ENCODE peak calls at places on chromosomes 13 and 19, in four cellular contexts. One of them, this sample, is unnamed.

GRCh38 chr13:49246850-49247721 is 639 bp upstream of the CDADC1 start:
- DNase-seq in cardiac muscle cell: no peak
- DNase-seq in tibial artery: no peak
- DNase-seq in left lung: no peak
- DNase-seq in this sample: no peak

GRCh38 chr19:14916848-14917247 is 24.4 kb upstream of the OR7C2 start:
- DNase-seq in cardiac muscle cell: no peak
- DNase-seq in tibial artery: no peak
- DNase-seq in left lung: no peak
- DNase-seq in this sample: no peak

GRCh38 chr19:20969498-20969897 is 46.4 kb downstream of the ZNF85 start:
- DNase-seq in cardiac muscle cell: no peak
- DNase-seq in tibial artery: no peak
- DNase-seq in left lung: no peak
- DNase-seq in this sample: no peak

GRCh38 chr13:113973218-113974164 is at the start of gene C13orf46:
- DNase-seq in cardiac muscle cell: no peak
- DNase-seq in tibial artery: peak; percentile 56
- DNase-seq in left lung: peak; percentile 28
- DNase-seq in this sample: no peak

GRCh38 chr13:110018009-110018408 is 231.6 kb upstream of the IRS2 start:
- DNase-seq in cardiac muscle cell: no peak
- DNase-seq in tibial artery: no peak
- DNase-seq in left lung: no peak
- DNase-seq in this sample: no peak

GRCh38 chr13:111114362-111115050 is 604 bp upstream of the ARHGEF7 start:
- DNase-seq in cardiac muscle cell: peak; percentile 54
- DNase-seq in tibial artery: peak; percentile 81
- DNase-seq in left lung: no peak
- DNase-seq in this sample: peak; percentile 37

GRCh38 chr13:106738279-106738678 is 170.3 kb upstream of the ARGLU1 start:
- DNase-seq in cardiac muscle cell: no peak
- DNase-seq in tibial artery: no peak
- DNase-seq in left lung: no peak
- DNase-seq in this sample: no peak

GRCh38 chr19:14383898-14384669 is 2.8 kb downstream of the ADGRE5 start:
- DNase-seq in cardiac muscle cell: no peak
- DNase-seq in tibial artery: peak; percentile 79
- DNase-seq in left lung: peak; percentile 76
- DNase-seq in this sample: no peak

GRCh38 chr13:46995874-46996273 is 99.0 kb upstream of the HTR2A start:
- DNase-seq in cardiac muscle cell: no peak
- DNase-seq in tibial artery: no peak
- DNase-seq in left lung: no peak
- DNase-seq in this sample: no peak

GRCh38 chr13:75691183-75691582 is 55.1 kb downstream of the LMO7 start:
- DNase-seq in cardiac muscle cell: no peak
- DNase-seq in tibial artery: no peak
- DNase-seq in left lung: no peak
- DNase-seq in this sample: no peak

GRCh38 chr13:29994911-29995601 is 144.6 kb upstream of the UBL3 start:
- DNase-seq in cardiac muscle cell: no peak
- DNase-seq in tibial artery: no peak
- DNase-seq in left lung: no peak
- DNase-seq in this sample: no peak

GRCh38 chr13:40194204-40194806 is 472.1 kb downstream of the FOXO1 start:
- DNase-seq in cardiac muscle cell: no peak
- DNase-seq in tibial artery: no peak
- DNase-seq in left lung: no peak
- DNase-seq in this sample: no peak

GRCh38 chr13:73835138-73835721 is 299.0 kb downstream of the KLF12 start:
- DNase-seq in cardiac muscle cell: peak; percentile 63
- DNase-seq in tibial artery: no peak
- DNase-seq in left lung: no peak
- DNase-seq in this sample: no peak

GRCh38 chr19:40776966-40777794 is 867 bp upstream of the RAB4B start:
- DNase-seq in cardiac muscle cell: peak; percentile 93
- DNase-seq in tibial artery: peak; percentile 94
- DNase-seq in left lung: peak; percentile 92
- DNase-seq in this sample: peak; percentile 79

GRCh38 chr13:102311901-102312300 is 89.9 kb downstream of the FGF14 start:
- DNase-seq in cardiac muscle cell: no peak
- DNase-seq in tibial artery: no peak
- DNase-seq in left lung: no peak
- DNase-seq in this sample: no peak

GRCh38 chr13:73335226-73335625 is 276.4 kb downstream of the KLF5 start:
- DNase-seq in cardiac muscle cell: no peak
- DNase-seq in tibial artery: no peak
- DNase-seq in left lung: no peak
- DNase-seq in this sample: no peak

GRCh38 chr19:6018786-6019185 is 40.8 kb upstream of the RANBP3 start:
- DNase-seq in cardiac muscle cell: peak; percentile 39
- DNase-seq in tibial artery: no peak
- DNase-seq in left lung: peak; percentile 27
- DNase-seq in this sample: no peak

GRCh38 chr13:70042193-70042592 is 65.4 kb upstream of the ATXN8OS start:
- DNase-seq in cardiac muscle cell: no peak
- DNase-seq in tibial artery: no peak
- DNase-seq in left lung: no peak
- DNase-seq in this sample: no peak

GRCh38 chr13:64810701-64811258 is 2419.4 kb downstream of the PCDH9 start:
- DNase-seq in cardiac muscle cell: no peak
- DNase-seq in tibial artery: no peak
- DNase-seq in left lung: no peak
- DNase-seq in this sample: no peak

GRCh38 chr13:98468352-98468751 is 108.6 kb downstream of the STK24 start:
- DNase-seq in cardiac muscle cell: peak; percentile 56
- DNase-seq in tibial artery: peak; percentile 59
- DNase-seq in left lung: no peak
- DNase-seq in this sample: no peak

GRCh38 chr13:45950343-45950995 is 98.9 kb upstream of the SIAH3 start:
- DNase-seq in cardiac muscle cell: no peak
- DNase-seq in tibial artery: no peak
- DNase-seq in left lung: no peak
- DNase-seq in this sample: no peak

GRCh38 chr13:102774210-102774560 is 599 bp upstream of the TEX30 start:
- DNase-seq in cardiac muscle cell: no peak
- DNase-seq in tibial artery: no peak
- DNase-seq in left lung: no peak
- DNase-seq in this sample: no peak

GRCh38 chr19:1451916-1452801 is 2.2 kb downstream of the APC2 start:
- DNase-seq in cardiac muscle cell: no peak
- DNase-seq in tibial artery: no peak
- DNase-seq in left lung: no peak
- DNase-seq in this sample: no peak

GRCh38 chr19:40588926-40589569 is 12.1 kb upstream of the LTBP4 start:
- DNase-seq in cardiac muscle cell: no peak
- DNase-seq in tibial artery: no peak
- DNase-seq in left lung: no peak
- DNase-seq in this sample: no peak

GRCh38 chr19:9586764-9587163 is 2.5 kb upstream of the ZNF121 start:
- DNase-seq in cardiac muscle cell: peak; percentile 75
- DNase-seq in tibial artery: no peak
- DNase-seq in left lung: peak; percentile 57
- DNase-seq in this sample: peak; percentile 41

GRCh38 chr19:36183455-36183741 is 31.1 kb downstream of the ZNF565 start:
- DNase-seq in cardiac muscle cell: peak; percentile 19
- DNase-seq in tibial artery: no peak
- DNase-seq in left lung: no peak
- DNase-seq in this sample: no peak

GRCh38 chr13:113663934-113664333 is 3.1 kb upstream of the GRK1 start:
- DNase-seq in cardiac muscle cell: no peak
- DNase-seq in tibial artery: peak; percentile 13
- DNase-seq in left lung: peak; percentile 9
- DNase-seq in this sample: no peak

GRCh38 chr13:110001622-110002275 is 215.4 kb upstream of the IRS2 start:
- DNase-seq in cardiac muscle cell: no peak
- DNase-seq in tibial artery: no peak
- DNase-seq in left lung: no peak
- DNase-seq in this sample: no peak

GRCh38 chr13:108448891-108449290 is 179.4 kb downstream of the TNFSF13B start:
- DNase-seq in cardiac muscle cell: no peak
- DNase-seq in tibial artery: no peak
- DNase-seq in left lung: no peak
- DNase-seq in this sample: no peak

DNA sequence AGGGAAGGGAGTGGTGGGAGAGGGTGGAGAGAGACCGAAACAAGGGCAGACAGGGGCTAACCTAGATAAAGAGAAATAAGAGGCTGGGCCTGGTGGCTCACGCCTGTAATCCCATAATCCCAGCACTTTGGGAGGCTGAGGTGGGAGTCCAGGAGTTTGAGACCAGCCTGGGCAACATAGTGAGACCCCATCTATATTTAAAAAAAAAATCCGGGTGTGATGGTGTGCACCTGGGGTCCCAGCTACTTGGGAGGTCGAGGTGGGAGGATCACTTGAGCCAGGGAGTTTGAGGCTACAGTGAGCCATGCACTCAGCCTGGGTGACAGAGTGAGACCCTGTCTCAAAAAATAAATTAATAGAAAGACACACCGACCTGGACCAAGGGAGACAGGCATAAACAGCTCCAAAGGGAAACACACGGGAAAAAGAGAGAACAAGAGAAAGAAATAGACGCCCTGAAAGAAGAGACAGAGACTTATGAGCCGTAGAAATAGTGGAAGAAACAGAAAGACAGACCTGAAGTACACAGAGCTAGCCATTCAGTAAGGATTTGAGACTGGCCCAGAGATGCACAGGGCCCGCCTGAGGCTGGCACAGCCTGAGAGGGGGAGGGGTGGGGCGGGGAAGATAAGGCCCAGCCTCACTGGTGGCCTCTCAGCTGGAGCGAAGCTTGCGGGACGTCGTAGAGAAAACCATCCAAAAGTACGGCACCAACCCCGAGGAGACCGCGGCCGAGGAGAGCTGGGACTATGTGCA is 2.2 kb downstream of the CD37 start:
- DNase-seq in cardiac muscle cell: no peak
- DNase-seq in tibial artery: no peak
- DNase-seq in left lung: no peak
- DNase-seq in this sample: no peak
- TF ChIP-seq CTCF in cardiac muscle cell: no peak
- TF ChIP-seq CTCF in tibial artery: no peak
- TF ChIP-seq CTCF in left lung: no peak
- TF ChIP-seq CTCF in this sample: no peak

DNA sequence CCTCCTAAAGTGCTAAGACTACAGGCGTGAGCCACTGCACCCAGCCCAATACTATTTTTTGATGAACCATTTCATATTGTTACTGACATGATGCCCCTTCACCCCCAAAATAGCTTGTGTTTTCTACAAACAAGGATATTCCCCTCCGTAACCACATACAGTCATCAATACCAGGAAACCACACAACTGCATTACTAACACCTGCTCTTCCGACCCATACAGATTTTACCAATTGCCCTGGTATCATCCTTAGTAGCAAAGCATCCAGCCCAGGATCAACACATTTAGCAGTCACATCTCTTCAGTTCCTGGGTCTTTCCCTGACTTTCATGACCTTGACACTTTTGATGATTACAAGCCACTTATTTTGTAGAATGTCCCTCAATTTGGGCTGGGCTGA is 33.6 kb downstream of the KCTD15 start:
- DNase-seq in cardiac muscle cell: no peak
- DNase-seq in tibial artery: no peak
- DNase-seq in left lung: no peak
- DNase-seq in this sample: no peak
- TF ChIP-seq CTCF in cardiac muscle cell: no peak
- TF ChIP-seq CTCF in tibial artery: no peak
- TF ChIP-seq CTCF in left lung: no peak
- TF ChIP-seq CTCF in this sample: no peak

DNA sequence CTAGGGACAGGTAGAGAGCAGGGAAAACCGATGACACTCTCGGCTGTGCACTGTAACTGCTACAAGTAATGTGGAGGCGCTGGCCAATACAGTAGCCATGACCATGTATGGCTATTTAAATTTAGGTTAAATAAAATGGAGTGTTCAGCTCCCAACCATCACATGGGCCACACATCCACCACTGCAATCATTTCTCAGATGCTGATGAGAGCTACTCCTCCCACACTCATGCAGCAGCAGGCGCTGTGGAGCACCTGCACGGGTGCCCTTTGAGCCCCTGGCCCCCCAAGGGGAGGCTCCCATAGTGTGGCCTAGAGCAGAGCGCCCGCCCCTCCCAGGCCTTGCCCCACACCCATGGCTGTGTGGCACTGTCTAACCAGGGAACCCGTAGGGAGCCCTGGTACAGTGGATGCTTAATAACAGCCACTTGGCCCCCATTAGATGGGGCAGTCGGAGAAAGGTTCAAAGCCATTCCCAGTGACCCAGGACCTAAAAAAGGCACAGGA is 6.0 kb downstream of the ACP4 start:
- DNase-seq in cardiac muscle cell: no peak
- DNase-seq in tibial artery: no peak
- DNase-seq in left lung: no peak
- DNase-seq in this sample: no peak
- TF ChIP-seq CTCF in cardiac muscle cell: no peak
- TF ChIP-seq CTCF in tibial artery: no peak
- TF ChIP-seq CTCF in left lung: no peak
- TF ChIP-seq CTCF in this sample: no peak

GRCh38 chr19:19033176-19033425 is 216 bp downstream of the SUGP2 start:
- DNase-seq in cardiac muscle cell: no peak
- DNase-seq in tibial artery: no peak
- DNase-seq in left lung: no peak
- DNase-seq in this sample: no peak

GRCh38 chr19:19033426-19034203 is at the start of the genes ARMC6 and SUGP2:
- DNase-seq in cardiac muscle cell: peak; percentile 93
- DNase-seq in tibial artery: peak; percentile 92
- DNase-seq in left lung: peak; percentile 88
- DNase-seq in this sample: peak; percentile 81

GRCh38 chr19:19034204-19034624 is 811 bp downstream of the ARMC6 start:
- DNase-seq in cardiac muscle cell: peak; percentile 70
- DNase-seq in tibial artery: no peak
- DNase-seq in left lung: peak; percentile 76
- DNase-seq in this sample: no peak

GRCh38 chr19:19028526-19028925 is 4.8 kb downstream of the SUGP2 start:
- DNase-seq in cardiac muscle cell: no peak
- DNase-seq in tibial artery: no peak
- DNase-seq in left lung: no peak
- DNase-seq in this sample: no peak

DNA sequence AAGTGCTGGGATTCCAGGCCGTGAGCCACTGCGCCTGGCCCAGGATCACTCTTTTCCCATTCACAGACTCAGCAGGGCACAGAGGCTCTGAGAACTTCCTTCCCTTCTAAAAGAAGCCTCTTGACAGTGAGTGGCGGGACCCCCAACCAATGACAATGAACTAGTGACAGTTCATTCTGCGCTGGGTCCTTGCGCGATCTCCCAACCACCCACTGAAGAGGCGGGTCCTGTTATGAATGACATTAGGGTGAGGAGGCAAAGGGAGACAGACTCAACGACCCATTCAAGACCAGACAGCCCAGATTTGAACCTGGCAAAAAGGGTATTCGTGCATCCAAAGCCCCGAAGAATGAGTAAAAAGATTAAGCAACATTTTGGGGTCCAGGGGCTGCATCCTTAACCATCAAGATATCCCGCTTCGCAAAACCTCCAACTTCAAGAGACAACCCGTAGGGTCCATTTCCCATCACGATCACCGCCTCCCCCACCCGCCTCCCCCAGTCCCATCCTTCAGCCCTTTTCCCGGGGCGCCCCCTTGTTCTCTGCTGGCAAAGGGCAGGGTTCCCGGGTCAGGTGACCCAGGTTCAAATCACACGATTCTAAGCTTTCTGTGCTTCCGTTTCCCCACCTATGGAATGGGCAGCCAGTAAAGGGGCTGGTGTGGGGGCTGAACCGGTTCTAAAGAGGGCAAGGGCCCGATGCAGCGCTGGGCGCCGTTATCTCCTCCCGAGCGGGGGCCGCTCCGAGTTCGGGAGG is 719 bp downstream of the SUGP2 start:
- DNase-seq in cardiac muscle cell: peak; percentile 96
- DNase-seq in tibial artery: peak; percentile 95
- DNase-seq in left lung: peak; percentile 95
- DNase-seq in this sample: peak; percentile 66
- TF ChIP-seq CTCF in cardiac muscle cell: no peak
- TF ChIP-seq CTCF in tibial artery: no peak
- TF ChIP-seq CTCF in left lung: no peak
- TF ChIP-seq CTCF in this sample: no peak

This sample was measured in progenitor cell of endocrine pancreas.